ENCODE peak calls at places on chromosomes 13 and 19, in nine cellular contexts. One of them, this sample, is unnamed.

GRCh38 chr19:3554254-3555083 is 2.9 kb downstream of the MFSD12 start:
- DNase-seq in right lobe of liver: no peak
- DNase-seq in endodermal cell: no peak
- DNase-seq in hepatocyte: no peak
- DNase-seq in NT2/D1: no peak
- DNase-seq in SK-N-MC: no peak
- DNase-seq in brain microvascular endothelial cell: no peak
- DNase-seq in heart right ventricle: no peak
- DNase-seq in left ventricle myocardium inferior: no peak
- DNase-seq in this sample: no peak

GRCh38 chr19:28929026-28929425 is 283.9 kb downstream of the UQCRFS1 start:
- DNase-seq in right lobe of liver: no peak
- DNase-seq in endodermal cell: no peak
- DNase-seq in hepatocyte: no peak
- DNase-seq in NT2/D1: no peak
- DNase-seq in SK-N-MC: no peak
- DNase-seq in brain microvascular endothelial cell: no peak
- DNase-seq in heart right ventricle: no peak
- DNase-seq in left ventricle myocardium inferior: no peak
- DNase-seq in this sample: no peak

GRCh38 chr13:45875951-45876350 is 24.4 kb upstream of the SIAH3 start:
- DNase-seq in right lobe of liver: no peak
- DNase-seq in endodermal cell: no peak
- DNase-seq in hepatocyte: no peak
- DNase-seq in NT2/D1: no peak
- DNase-seq in SK-N-MC: no peak
- DNase-seq in brain microvascular endothelial cell: no peak
- DNase-seq in heart right ventricle: no peak
- DNase-seq in left ventricle myocardium inferior: no peak
- DNase-seq in this sample: no peak

GRCh38 chr19:40605201-40605971 is 4.2 kb downstream of the LTBP4 start:
- DNase-seq in right lobe of liver: peak; percentile 82
- DNase-seq in endodermal cell: peak; percentile 87
- DNase-seq in hepatocyte: peak; percentile 84
- DNase-seq in NT2/D1: no peak
- DNase-seq in SK-N-MC: no peak
- DNase-seq in brain microvascular endothelial cell: peak; percentile 30
- DNase-seq in heart right ventricle: peak; percentile 61
- DNase-seq in left ventricle myocardium inferior: peak; percentile 72
- DNase-seq in this sample: peak; percentile 72

GRCh38 chr13:73069206-73069815 is 10.5 kb downstream of the KLF5 start:
- DNase-seq in right lobe of liver: no peak
- DNase-seq in endodermal cell: no peak
- DNase-seq in hepatocyte: no peak
- DNase-seq in NT2/D1: no peak
- DNase-seq in SK-N-MC: no peak
- DNase-seq in brain microvascular endothelial cell: no peak
- DNase-seq in heart right ventricle: no peak
- DNase-seq in left ventricle myocardium inferior: no peak
- DNase-seq in this sample: no peak

GRCh38 chr13:114115191-114115671 is 17.2 kb downstream of the RASA3 start:
- DNase-seq in right lobe of liver: peak; percentile 68
- DNase-seq in endodermal cell: peak; percentile 51
- DNase-seq in hepatocyte: peak; percentile 71
- DNase-seq in NT2/D1: no peak
- DNase-seq in SK-N-MC: no peak
- DNase-seq in brain microvascular endothelial cell: peak; percentile 89
- DNase-seq in heart right ventricle: peak; percentile 17
- DNase-seq in left ventricle myocardium inferior: no peak
- DNase-seq in this sample: no peak

GRCh38 chr13:109207618-109208017 is 578.2 kb downstream of the MYO16 start:
- DNase-seq in right lobe of liver: no peak
- DNase-seq in endodermal cell: no peak
- DNase-seq in hepatocyte: no peak
- DNase-seq in NT2/D1: no peak
- DNase-seq in SK-N-MC: no peak
- DNase-seq in brain microvascular endothelial cell: no peak
- DNase-seq in heart right ventricle: no peak
- DNase-seq in left ventricle myocardium inferior: no peak
- DNase-seq in this sample: no peak

GRCh38 chr13:64551755-64552154 is 2678.4 kb downstream of the PCDH9 start:
- DNase-seq in right lobe of liver: no peak
- DNase-seq in endodermal cell: no peak
- DNase-seq in hepatocyte: no peak
- DNase-seq in NT2/D1: no peak
- DNase-seq in SK-N-MC: no peak
- DNase-seq in brain microvascular endothelial cell: peak; percentile 53
- DNase-seq in heart right ventricle: no peak
- DNase-seq in left ventricle myocardium inferior: no peak
- DNase-seq in this sample: no peak

GRCh38 chr19:4386038-4386782 is 14.1 kb downstream of the SH3GL1 start:
- DNase-seq in right lobe of liver: no peak
- DNase-seq in endodermal cell: no peak
- DNase-seq in hepatocyte: no peak
- DNase-seq in NT2/D1: no peak
- DNase-seq in SK-N-MC: no peak
- DNase-seq in brain microvascular endothelial cell: no peak
- DNase-seq in heart right ventricle: no peak
- DNase-seq in left ventricle myocardium inferior: no peak
- DNase-seq in this sample: no peak

GRCh38 chr19:16571689-16572331 is 405 bp downstream of the SLC35E1 start:
- DNase-seq in right lobe of liver: peak; percentile 55
- DNase-seq in endodermal cell: no peak
- DNase-seq in hepatocyte: peak; percentile 55
- DNase-seq in NT2/D1: no peak
- DNase-seq in SK-N-MC: no peak
- DNase-seq in brain microvascular endothelial cell: no peak
- DNase-seq in heart right ventricle: no peak
- DNase-seq in left ventricle myocardium inferior: no peak
- DNase-seq in this sample: peak; percentile 20

GRCh38 chr19:41249707-41250423 is 14.3 kb upstream of the HNRNPUL1 start:
- DNase-seq in right lobe of liver: no peak
- DNase-seq in endodermal cell: peak; percentile 81
- DNase-seq in hepatocyte: no peak
- DNase-seq in NT2/D1: no peak
- DNase-seq in SK-N-MC: no peak
- DNase-seq in brain microvascular endothelial cell: no peak
- DNase-seq in heart right ventricle: no peak
- DNase-seq in left ventricle myocardium inferior: no peak
- DNase-seq in this sample: no peak

GRCh38 chr13:106213028-106213427 is 322.4 kb downstream of the EFNB2 start:
- DNase-seq in right lobe of liver: no peak
- DNase-seq in endodermal cell: no peak
- DNase-seq in hepatocyte: no peak
- DNase-seq in NT2/D1: no peak
- DNase-seq in SK-N-MC: no peak
- DNase-seq in brain microvascular endothelial cell: no peak
- DNase-seq in heart right ventricle: no peak
- DNase-seq in left ventricle myocardium inferior: no peak
- DNase-seq in this sample: no peak

GRCh38 chr19:23882493-23882892 is 32.2 kb upstream of the ZNF726 start:
- DNase-seq in right lobe of liver: peak; percentile 34
- DNase-seq in endodermal cell: no peak
- DNase-seq in hepatocyte: peak; percentile 25
- DNase-seq in NT2/D1: no peak
- DNase-seq in SK-N-MC: no peak
- DNase-seq in brain microvascular endothelial cell: no peak
- DNase-seq in heart right ventricle: no peak
- DNase-seq in left ventricle myocardium inferior: no peak
- DNase-seq in this sample: no peak

GRCh38 chr19:51128227-51128626 is 3.5 kb downstream of the SIGLEC9 start:
- DNase-seq in right lobe of liver: no peak
- DNase-seq in endodermal cell: no peak
- DNase-seq in hepatocyte: no peak
- DNase-seq in NT2/D1: no peak
- DNase-seq in SK-N-MC: no peak
- DNase-seq in brain microvascular endothelial cell: no peak
- DNase-seq in heart right ventricle: no peak
- DNase-seq in left ventricle myocardium inferior: no peak
- DNase-seq in this sample: no peak

GRCh38 chr13:70571221-70571620 is 463.0 kb upstream of the KLHL1 start:
- DNase-seq in right lobe of liver: no peak
- DNase-seq in endodermal cell: no peak
- DNase-seq in hepatocyte: no peak
- DNase-seq in NT2/D1: no peak
- DNase-seq in SK-N-MC: no peak
- DNase-seq in brain microvascular endothelial cell: no peak
- DNase-seq in heart right ventricle: no peak
- DNase-seq in left ventricle myocardium inferior: no peak
- DNase-seq in this sample: no peak

GRCh38 chr13:98575009-98575866 is 1.7 kb downstream of the STK24 start:
- DNase-seq in right lobe of liver: no peak
- DNase-seq in endodermal cell: no peak
- DNase-seq in hepatocyte: no peak
- DNase-seq in NT2/D1: no peak
- DNase-seq in SK-N-MC: no peak
- DNase-seq in brain microvascular endothelial cell: no peak
- DNase-seq in heart right ventricle: no peak
- DNase-seq in left ventricle myocardium inferior: no peak
- DNase-seq in this sample: no peak

GRCh38 chr13:112714772-112715569 is 25.1 kb downstream of the ATP11A start:
- DNase-seq in right lobe of liver: no peak
- DNase-seq in endodermal cell: no peak
- DNase-seq in hepatocyte: peak; percentile 67
- DNase-seq in NT2/D1: no peak
- DNase-seq in SK-N-MC: no peak
- DNase-seq in brain microvascular endothelial cell: no peak
- DNase-seq in heart right ventricle: no peak
- DNase-seq in left ventricle myocardium inferior: no peak
- DNase-seq in this sample: no peak

GRCh38 chr19:6527893-6528543 is 2.8 kb upstream of the TNFSF9 start:
- DNase-seq in right lobe of liver: no peak
- DNase-seq in endodermal cell: no peak
- DNase-seq in hepatocyte: no peak
- DNase-seq in NT2/D1: no peak
- DNase-seq in SK-N-MC: no peak
- DNase-seq in brain microvascular endothelial cell: no peak
- DNase-seq in heart right ventricle: no peak
- DNase-seq in left ventricle myocardium inferior: no peak
- DNase-seq in this sample: no peak
- H3K36me3 ChIP-seq in right lobe of liver: no peaks in the 10 kb centered on the region
- H3K36me3 ChIP-seq in endodermal cell: no peaks in the 10 kb centered on the region
- H3K36me3 ChIP-seq in hepatocyte: no peaks in the 10 kb centered on the region
- H3K36me3 ChIP-seq in NT2/D1: no peaks in the 10 kb centered on the region
- H3K36me3 ChIP-seq in SK-N-MC: no peaks in the 10 kb centered on the region
- H3K36me3 ChIP-seq in brain microvascular endothelial cell: no peaks in the 10 kb centered on the region
- H3K36me3 ChIP-seq in heart right ventricle: no peaks in the 10 kb centered on the region
- H3K36me3 ChIP-seq in left ventricle myocardium inferior: no peaks in the 10 kb centered on the region
- H3K36me3 ChIP-seq in this sample: no peaks in the 10 kb centered on the region

DNA sequence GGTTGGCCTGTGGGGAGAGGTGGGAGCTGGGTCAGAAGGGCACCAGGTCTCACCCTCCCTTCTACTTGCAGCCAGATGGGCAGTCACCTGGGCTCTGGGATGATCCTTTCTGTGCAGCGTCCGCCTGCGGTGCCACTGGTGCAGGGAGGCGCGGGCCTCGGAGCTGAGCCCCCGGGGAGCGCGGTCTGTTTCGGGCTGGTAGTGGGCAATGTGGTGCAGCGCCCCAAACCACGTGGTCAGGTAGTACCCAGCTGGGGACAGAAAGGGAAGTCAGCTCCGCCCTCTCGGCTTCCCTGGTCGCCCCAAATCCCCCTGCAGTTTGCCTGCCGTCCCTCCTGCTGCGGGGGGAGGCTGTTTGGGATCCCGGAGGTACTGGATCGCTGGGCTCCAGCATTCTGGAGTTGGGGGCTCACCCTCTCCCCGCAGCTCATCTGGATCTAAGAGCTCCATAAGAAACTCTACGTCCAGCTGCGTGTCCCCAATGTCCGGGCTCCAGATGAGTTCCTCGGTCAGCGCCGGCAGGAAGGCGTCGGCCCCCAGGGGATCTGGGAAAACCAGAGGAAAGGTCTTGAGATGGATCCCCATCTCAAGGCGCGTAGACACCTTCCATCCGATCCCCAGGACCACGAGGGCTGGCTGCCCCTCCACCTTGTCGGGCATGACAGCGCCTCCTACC is 8.8 kb downstream of the RINL start:
- DNase-seq in right lobe of liver: peak; percentile 44
- DNase-seq in endodermal cell: no peak
- DNase-seq in hepatocyte: no peak
- DNase-seq in NT2/D1: no peak
- DNase-seq in SK-N-MC: no peak
- DNase-seq in brain microvascular endothelial cell: no peak
- DNase-seq in heart right ventricle: no peak
- DNase-seq in left ventricle myocardium inferior: no peak
- DNase-seq in this sample: no peak
- H3K4me3 ChIP-seq in right lobe of liver: peak overlapping the region; percentile 54
- H3K4me3 ChIP-seq in endodermal cell: peak overlapping the region; percentile 73
- H3K4me3 ChIP-seq in hepatocyte: no peak overlapping the region
- H3K4me3 ChIP-seq in NT2/D1: peak overlapping the region; percentile 34
- H3K4me3 ChIP-seq in SK-N-MC: no peak overlapping the region
- H3K4me3 ChIP-seq in brain microvascular endothelial cell: peak overlapping the region; percentile 52
- H3K4me3 ChIP-seq in heart right ventricle: peak overlapping the region; percentile 32
- H3K4me3 ChIP-seq in left ventricle myocardium inferior: peak overlapping the region; percentile 69
- H3K4me3 ChIP-seq in this sample: peak overlapping the region; percentile 11

GRCh38 chr19:2528543-2529173 is 52.7 kb downstream of the GADD45B start:
- DNase-seq in right lobe of liver: no peak
- DNase-seq in endodermal cell: no peak
- DNase-seq in hepatocyte: no peak
- DNase-seq in NT2/D1: no peak
- DNase-seq in SK-N-MC: no peak
- DNase-seq in brain microvascular endothelial cell: no peak
- DNase-seq in heart right ventricle: no peak
- DNase-seq in left ventricle myocardium inferior: no peak
- DNase-seq in this sample: no peak
- H3K36me3 ChIP-seq in right lobe of liver: no peaks in the 10 kb centered on the region
- H3K36me3 ChIP-seq in endodermal cell: no peaks in the 10 kb centered on the region
- H3K36me3 ChIP-seq in hepatocyte: no peaks in the 10 kb centered on the region
- H3K36me3 ChIP-seq in NT2/D1: no peaks in the 10 kb centered on the region
- H3K36me3 ChIP-seq in SK-N-MC: no peaks in the 10 kb centered on the region
- H3K36me3 ChIP-seq in brain microvascular endothelial cell: no peaks in the 10 kb centered on the region
- H3K36me3 ChIP-seq in heart right ventricle: no peaks in the 10 kb centered on the region
- H3K36me3 ChIP-seq in left ventricle myocardium inferior: no peaks in the 10 kb centered on the region
- H3K36me3 ChIP-seq in this sample: no peaks in the 10 kb centered on the region

GRCh38 chr19:11359421-11359820 is 4.2 kb downstream of the PLPPR2 start:
- DNase-seq in right lobe of liver: no peak
- DNase-seq in endodermal cell: no peak
- DNase-seq in hepatocyte: no peak
- DNase-seq in NT2/D1: no peak
- DNase-seq in SK-N-MC: no peak
- DNase-seq in brain microvascular endothelial cell: no peak
- DNase-seq in heart right ventricle: no peak
- DNase-seq in left ventricle myocardium inferior: no peak
- DNase-seq in this sample: no peak

GRCh38 chr19:11355160-11356073 is at the start of gene PLPPR2:
- DNase-seq in right lobe of liver: peak; percentile 94
- DNase-seq in endodermal cell: peak; percentile 98
- DNase-seq in hepatocyte: peak; percentile 96
- DNase-seq in NT2/D1: peak; percentile 92
- DNase-seq in SK-N-MC: no peak
- DNase-seq in brain microvascular endothelial cell: peak; percentile 92
- DNase-seq in heart right ventricle: peak; percentile 93
- DNase-seq in left ventricle myocardium inferior: peak; percentile 96
- DNase-seq in this sample: peak; percentile 88

GRCh38 chr19:11361037-11361770 is 6.0 kb downstream of the PLPPR2 start:
- DNase-seq in right lobe of liver: peak; percentile 88
- DNase-seq in endodermal cell: peak; percentile 99
- DNase-seq in hepatocyte: peak; percentile 88
- DNase-seq in NT2/D1: no peak
- DNase-seq in SK-N-MC: no peak
- DNase-seq in brain microvascular endothelial cell: no peak
- DNase-seq in heart right ventricle: no peak
- DNase-seq in left ventricle myocardium inferior: no peak
- DNase-seq in this sample: no peak

GRCh38 chr19:11356074-11356397 is 804 bp downstream of the PLPPR2 start:
- DNase-seq in right lobe of liver: no peak
- DNase-seq in endodermal cell: no peak
- DNase-seq in hepatocyte: no peak
- DNase-seq in NT2/D1: no peak
- DNase-seq in SK-N-MC: no peak
- DNase-seq in brain microvascular endothelial cell: no peak
- DNase-seq in heart right ventricle: no peak
- DNase-seq in left ventricle myocardium inferior: no peak
- DNase-seq in this sample: no peak

GRCh38 chr19:11356676-11357550 is 1.7 kb downstream of the PLPPR2 start:
- DNase-seq in right lobe of liver: no peak
- DNase-seq in endodermal cell: no peak
- DNase-seq in hepatocyte: no peak
- DNase-seq in NT2/D1: no peak
- DNase-seq in SK-N-MC: no peak
- DNase-seq in brain microvascular endothelial cell: no peak
- DNase-seq in heart right ventricle: no peak
- DNase-seq in left ventricle myocardium inferior: no peak
- DNase-seq in this sample: no peak
- H3K4me3 ChIP-seq in right lobe of liver: no peak overlapping the region
- H3K4me3 ChIP-seq in endodermal cell: no peak overlapping the region
- H3K4me3 ChIP-seq in hepatocyte: no peak overlapping the region
- H3K4me3 ChIP-seq in NT2/D1: no peak overlapping the region
- H3K4me3 ChIP-seq in SK-N-MC: no peak overlapping the region
- H3K4me3 ChIP-seq in brain microvascular endothelial cell: no peak overlapping the region
- H3K4me3 ChIP-seq in heart right ventricle: no peak overlapping the region
- H3K4me3 ChIP-seq in left ventricle myocardium inferior: no peak overlapping the region
- H3K4me3 ChIP-seq in this sample: no peak overlapping the region

This sample was measured in cardiac muscle cell.